ENCODE peak calls at places on chromosomes 3 and 15, in six cellular contexts. B is adrenal gland, Q is MCF 10A, S is neural progenitor cell, I is lower lobe of right lung, R is Panc1. E is an unnamed sample.
A peak's percentile ranks its signal among the peaks of the same experiment; 100 is the strongest.

GRCh38 chr15:95017950-95018349 is 786.6 kb downstream of the MCTP2 start:
- DNase-seq in S (no peak), Q (peak; percentile 67), B (peak; percentile 29), I (peak; percentile 60), R (no peak), E (peak; percentile 57)

GRCh38 chr3:108054935-108055334 is 35.9 kb downstream of the CD47 start:
- DNase-seq in Q (no peak), S (no peak), R (no peak), B (no peak), I (no peak), E (no peak)

GRCh38 chr15:89090791-89091666 is 2.8 kb downstream of the ABHD2 start:
- DNase-seq in R (no peak), Q (peak; percentile 74), B (peak; percentile 83), S (no peak), I (peak; percentile 85), E (peak; percentile 27)

GRCh38 chr15:52100807-52101206 is 11.8 kb downstream of the BCL2L10 start:
- DNase-seq in B (peak; percentile 85), S (no peak), Q (peak; percentile 95), R (peak; percentile 80), I (peak; percentile 82), E (no peak)

GRCh38 chr3:12854550-12854949 is 13.2 kb upstream of the RPL32 start:
- DNase-seq in I (no peak), S (no peak), Q (no peak), R (no peak), B (no peak), E (no peak)

GRCh38 chr3:127747751-127748521 is 74.4 kb downstream of the MGLL start:
- DNase-seq in S (no peak), I (peak; percentile 79), B (peak; percentile 27), Q (peak; percentile 78), R (no peak), E (no peak)

GRCh38 chr3:119428538-119428937 is 34.9 kb downstream of the TMEM39A start:
- DNase-seq in S (no peak), R (no peak), I (no peak), B (no peak), Q (no peak), E (no peak)

GRCh38 chr15:39608741-39609140 is 27.9 kb downstream of the THBS1 start:
- DNase-seq in S (no peak), Q (no peak), R (no peak), B (no peak), I (no peak), E (no peak)

GRCh38 chr3:175346573-175347356 is 487.6 kb downstream of the NAALADL2 start:
- DNase-seq in Q (peak; percentile 87), R (peak; percentile 28), I (peak; percentile 46), S (no peak), B (peak; percentile 84), E (no peak)

GRCh38 chr3:65878831-65879230 is 159.9 kb downstream of the MAGI1 start:
- DNase-seq in R (no peak), I (no peak), B (no peak), Q (no peak), S (no peak), E (no peak)

GRCh38 chr15:67715166-67715565 is 110.1 kb upstream of the SKOR1 start:
- DNase-seq in R (no peak), S (no peak), B (no peak), Q (no peak), I (no peak), E (no peak)

GRCh38 chr15:39784638-39785037 is 2.0 kb upstream of the FSIP1 start:
- DNase-seq in Q (no peak), I (no peak), B (no peak), S (no peak), R (no peak), E (no peak)

GRCh38 chr3:177249203-177249602 is 51.9 kb upstream of the TBL1XR1 start:
- DNase-seq in R (no peak), S (no peak), Q (no peak), I (no peak), B (no peak), E (no peak)
- TF ChIP-seq CTCF in R (no peak), S (no peak), Q (no peak), I (no peak), B (no peak), E (no peak)

GRCh38 chr3:151905647-151906046 is 32.2 kb downstream of the SUCNR1 start:
- DNase-seq in S (no peak), Q (no peak), I (no peak), R (no peak), B (no peak), E (no peak)
- TF ChIP-seq CTCF in S (no peak), Q (no peak), I (no peak), R (no peak), B (no peak), E (no peak)

GRCh38 chr15:82935382-82935781 is 17.1 kb downstream of the HOMER2 start:
- DNase-seq in S (no peak), R (no peak), Q (no peak), I (no peak), B (no peak), E (no peak)
- TF ChIP-seq CTCF in S (no peak), R (no peak), Q (no peak), I (no peak), B (no peak), E (no peak)

DNA sequence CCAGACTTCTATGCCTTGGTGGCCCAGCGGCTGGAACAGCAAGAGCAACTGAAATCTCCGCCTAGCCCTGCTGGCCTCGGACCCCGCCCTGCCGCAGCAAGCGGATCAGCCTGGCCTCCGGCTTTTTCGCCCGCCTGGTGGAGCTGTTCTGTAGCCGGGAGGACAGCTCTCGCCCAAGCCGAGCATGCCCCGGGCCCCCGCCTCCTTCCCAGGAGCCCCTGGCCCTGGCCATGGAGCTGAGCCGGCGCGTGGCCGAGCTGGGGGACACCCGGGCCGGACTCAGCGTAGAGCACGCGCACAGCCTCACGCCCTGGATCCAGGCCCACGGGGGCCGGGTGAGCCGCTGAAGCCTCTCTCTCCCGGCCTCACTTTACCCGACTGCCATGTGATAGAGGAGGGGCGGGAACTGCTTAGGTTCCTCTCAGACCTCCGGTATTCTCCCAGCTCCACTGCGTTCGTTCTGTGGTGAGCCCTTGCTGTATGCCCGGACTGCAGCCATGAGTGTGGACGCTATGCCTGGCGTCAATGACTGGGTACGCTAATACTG is 24.1 kb upstream of the MRPL3 start:
- DNase-seq in R (no peak), Q (no peak), I (peak; percentile 49), B (peak; percentile 76), S (peak; percentile 52), E (peak; percentile 72)
- TF ChIP-seq CTCF in R (peak; percentile 22), Q (no peak), I (no peak), B (peak; percentile 37), S (peak; percentile 18), E (no peak)

GRCh38 chr3:170057550-170057949 is 19.8 kb downstream of the GPR160 start:
- DNase-seq in I (no peak), Q (no peak), R (no peak), S (no peak), B (no peak), E (no peak)

GRCh38 chr3:170055209-170055608 is 17.4 kb downstream of the GPR160 start:
- DNase-seq in R (no peak), S (no peak), I (no peak), Q (peak; percentile 14), B (no peak), E (no peak)

GRCh38 chr3:170058127-170058526 is 20.3 kb downstream of the GPR160 start:
- DNase-seq in Q (no peak), S (no peak), R (no peak), I (no peak), B (no peak), E (no peak)

GRCh38 chr3:170059447-170059846 is 21.7 kb downstream of the GPR160 start:
- DNase-seq in R (no peak), Q (no peak), S (no peak), I (no peak), B (no peak), E (no peak)

DNA sequence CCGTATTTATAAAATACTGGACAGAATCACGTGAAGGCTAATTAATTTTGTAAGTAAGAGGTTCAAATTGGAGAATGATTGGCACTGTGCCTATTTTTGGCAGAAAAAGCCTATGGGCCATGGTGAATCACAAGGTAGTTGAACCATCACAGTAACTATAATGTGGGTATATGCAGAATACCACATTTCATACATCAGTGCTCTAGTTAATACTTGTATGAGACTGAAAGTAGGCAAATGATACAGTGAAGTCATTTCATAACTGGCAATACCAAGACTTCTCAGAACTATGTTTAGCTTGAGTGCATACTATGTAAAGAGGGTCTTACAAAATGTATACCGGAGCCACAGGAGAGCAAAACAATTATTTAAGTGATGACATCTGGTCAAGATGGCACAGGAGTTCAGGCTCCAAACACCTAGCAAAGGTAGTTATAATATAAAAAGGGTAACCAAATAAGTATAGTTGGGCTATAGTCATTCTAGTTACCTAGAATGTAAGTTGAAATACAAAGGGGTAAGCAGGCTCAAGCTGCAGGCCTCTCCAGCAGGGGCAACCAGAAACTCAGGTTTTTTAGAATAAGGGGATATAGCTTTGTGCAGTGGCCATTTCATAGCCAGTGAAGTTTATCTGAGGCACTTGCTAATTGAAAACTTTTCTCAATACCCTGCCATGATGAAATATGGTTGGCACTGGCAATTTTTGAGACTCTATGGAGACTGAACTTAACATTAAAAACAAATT is 19.1 kb downstream of the GPR160 start:
- DNase-seq in B (no peak), R (no peak), Q (no peak), I (no peak), S (no peak), E (no peak)
- TF ChIP-seq CTCF in B (no peak), R (no peak), Q (no peak), I (no peak), S (no peak), E (no peak)

GRCh38 chr3:170907519-170908234 is 760 bp downstream of the EIF5A2 start:
- DNase-seq in B (no peak), R (no peak), I (no peak), Q (peak; percentile 1), S (peak; percentile 21), E (peak; percentile 14)
- TF ChIP-seq CTCF in B (no peak), R (no peak), I (no peak), Q (no peak), S (no peak), E (no peak)